ENCODE peak calls at places on chromosomes 7 and 10, in ten cellular contexts. N, D, S, H, A, W, Z, V, M and K are unnamed samples.

GRCh38 chr10:43715334-43715733 is 66.7 kb upstream of the ZNF32 start:
- DNase-seq in N (no peak), D (no peak), S (no peak), H (no peak), A (no peak), W (no peak), Z (no peak), V (no peak), M (no peak), K (no peak)

GRCh38 chr7:13057462-13058200 is 370.2 kb downstream of the ARL4A start:
- DNase-seq in N (no peak), D (no peak), S (no peak), H (no peak), A (no peak), W (no peak), Z (no peak), V (no peak), M (peak; percentile 75), K (no peak)

GRCh38 chr7:151247016-151247580 is 1.4 kb downstream of the SMARCD3 start:
- DNase-seq in N (no peak), D (no peak), S (no peak), H (no peak), A (no peak), W (no peak), Z (no peak), V (peak; percentile 18), M (no peak), K (no peak)

GRCh38 chr10:127082651-127083050 is 113.7 kb downstream of the INSYN2A start:
- DNase-seq in N (no peak), D (no peak), S (no peak), H (no peak), A (no peak), W (no peak), Z (no peak), V (no peak), M (no peak), K (no peak)

GRCh38 chr7:6590645-6591110 is 857 bp downstream of the INTS15 start:
- DNase-seq in N (no peak), D (no peak), S (peak; percentile 63), H (peak; percentile 68), A (no peak), W (no peak), Z (no peak), V (peak; percentile 34), M (peak; percentile 23), K (no peak)

GRCh38 chr10:127890935-127891334 is 1.8 kb downstream of the CLRN3 start:
- DNase-seq in N (no peak), D (no peak), S (no peak), H (no peak), A (no peak), W (no peak), Z (no peak), V (no peak), M (no peak), K (no peak)

GRCh38 chr10:6239213-6239991 is 36.7 kb downstream of the PFKFB3 start:
- DNase-seq in N (peak; percentile 84), D (no peak), S (no peak), H (peak; percentile 88), A (no peak), W (peak; percentile 99), Z (peak; percentile 65), V (peak; percentile 84), M (peak; percentile 98), K (peak; percentile 96)

GRCh38 chr7:102897211-102897621 is 15.6 kb upstream of the LRRC17 start:
- DNase-seq in N (no peak), D (no peak), S (no peak), H (no peak), A (no peak), W (no peak), Z (no peak), V (no peak), M (no peak), K (no peak)

GRCh38 chr10:124688366-124688765 is 55.8 kb downstream of the FAM53B start:
- DNase-seq in N (no peak), D (no peak), S (no peak), H (no peak), A (no peak), W (no peak), Z (no peak), V (no peak), M (no peak), K (no peak)

GRCh38 chr10:124690971-124691370 is 53.2 kb downstream of the FAM53B start:
- DNase-seq in N (no peak), D (no peak), S (no peak), H (no peak), A (no peak), W (no peak), Z (no peak), V (no peak), M (no peak), K (no peak)

GRCh38 chr10:124689911-124690498 is 54.2 kb downstream of the FAM53B start:
- DNase-seq in N (no peak), D (no peak), S (no peak), H (no peak), A (no peak), W (peak; percentile 13), Z (no peak), V (no peak), M (no peak), K (no peak)

GRCh38 chr10:124686707-124687376 is 57.3 kb downstream of the FAM53B start:
- DNase-seq in N (no peak), D (peak; percentile 59), S (no peak), H (peak; percentile 81), A (no peak), W (no peak), Z (no peak), V (peak; percentile 77), M (no peak), K (no peak)

GRCh38 chr10:124688889-124689670 is 55.1 kb downstream of the FAM53B start:
- DNase-seq in N (no peak), D (no peak), S (no peak), H (no peak), A (no peak), W (no peak), Z (peak; percentile 21), V (no peak), M (no peak), K (no peak)
- H3K4me3 ChIP-seq in N (no peak overlapping the region), D (no peak overlapping the region), S (no peak overlapping the region), H (no peak overlapping the region), A (no peak overlapping the region), W (no peak overlapping the region), Z (no peak overlapping the region), V (no peak overlapping the region), M (no peak overlapping the region), K (no peak overlapping the region)

GRCh38 chr7:2066251-2066919 is 166.4 kb downstream of the MAD1L1 start:
- DNase-seq in N (no peak), D (no peak), S (no peak), H (no peak), A (no peak), W (no peak), Z (no peak), V (no peak), M (no peak), K (no peak)

GRCh38 chr7:2062648-2063047 is 170.1 kb downstream of the MAD1L1 start:
- DNase-seq in N (no peak), D (no peak), S (no peak), H (no peak), A (no peak), W (no peak), Z (no peak), V (no peak), M (no peak), K (no peak)

GRCh38 chr7:2065516-2065915 is 167.2 kb downstream of the MAD1L1 start:
- DNase-seq in N (no peak), D (no peak), S (no peak), H (no peak), A (no peak), W (no peak), Z (no peak), V (no peak), M (no peak), K (no peak)

GRCh38 chr7:2060701-2061100 is 172.0 kb downstream of the MAD1L1 start:
- DNase-seq in N (no peak), D (no peak), S (no peak), H (no peak), A (no peak), W (peak; percentile 94), Z (no peak), V (no peak), M (peak; percentile 16), K (no peak)

GRCh38 chr7:2063562-2064360 is 169.0 kb downstream of the MAD1L1 start:
- DNase-seq in N (peak; percentile 56), D (peak; percentile 50), S (peak; percentile 52), H (no peak), A (no peak), W (peak; percentile 17), Z (no peak), V (peak; percentile 30), M (peak; percentile 26), K (no peak)
- TF ChIP-seq CTCF in N (no peak), D (peak; percentile 39), S (no peak), H (no peak), A (no peak), W (peak; percentile 16), Z (no peak), V (no peak), M (peak; percentile 33), K (peak; percentile 61)

GRCh38 chr10:60800918-60801317 is 22.6 kb downstream of the CDK1 start:
- DNase-seq in N (no peak), D (no peak), S (no peak), H (no peak), A (no peak), W (no peak), Z (no peak), V (no peak), M (no peak), K (no peak)

GRCh38 chr10:60806951-60807350 is 28.7 kb downstream of the CDK1 start:
- DNase-seq in N (no peak), D (no peak), S (no peak), H (no peak), A (no peak), W (no peak), Z (no peak), V (no peak), M (no peak), K (no peak)

GRCh38 chr10:60801538-60801937 is 23.3 kb downstream of the CDK1 start:
- DNase-seq in N (no peak), D (no peak), S (no peak), H (no peak), A (no peak), W (peak; percentile 54), Z (no peak), V (no peak), M (peak; percentile 58), K (no peak)

GRCh38 chr10:60799971-60800370 is 21.7 kb downstream of the CDK1 start:
- DNase-seq in N (no peak), D (no peak), S (no peak), H (no peak), A (no peak), W (no peak), Z (no peak), V (no peak), M (no peak), K (no peak)

DNA sequence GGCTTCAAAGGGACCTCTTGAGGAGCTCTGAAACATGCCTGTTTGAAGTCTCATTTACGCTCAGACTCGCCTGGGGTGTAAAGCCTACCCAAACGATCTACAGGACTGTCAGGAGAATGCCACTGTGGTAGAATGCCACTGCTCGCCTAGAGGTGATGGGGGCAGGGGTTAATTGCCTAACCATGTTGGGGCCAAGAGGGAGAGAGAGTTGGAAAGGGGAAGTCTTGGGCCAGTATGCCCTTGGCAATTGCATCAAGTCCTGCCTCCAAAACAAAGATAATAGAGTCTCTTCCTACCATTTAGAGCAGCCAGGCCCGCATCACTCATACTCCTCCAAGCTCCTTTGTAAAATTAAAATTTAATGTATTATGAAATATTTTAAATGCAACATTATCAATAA is 25.2 kb downstream of the CDK1 start:
- DNase-seq in N (no peak), D (no peak), S (no peak), H (no peak), A (no peak), W (no peak), Z (no peak), V (no peak), M (no peak), K (no peak)
- H3K4me3 ChIP-seq in N (no peak overlapping the region), D (no peak overlapping the region), S (no peak overlapping the region), H (no peak overlapping the region), A (no peak overlapping the region), W (no peak overlapping the region), Z (no peak overlapping the region), V (no peak overlapping the region), M (no peak overlapping the region), K (no peak overlapping the region)

DNA sequence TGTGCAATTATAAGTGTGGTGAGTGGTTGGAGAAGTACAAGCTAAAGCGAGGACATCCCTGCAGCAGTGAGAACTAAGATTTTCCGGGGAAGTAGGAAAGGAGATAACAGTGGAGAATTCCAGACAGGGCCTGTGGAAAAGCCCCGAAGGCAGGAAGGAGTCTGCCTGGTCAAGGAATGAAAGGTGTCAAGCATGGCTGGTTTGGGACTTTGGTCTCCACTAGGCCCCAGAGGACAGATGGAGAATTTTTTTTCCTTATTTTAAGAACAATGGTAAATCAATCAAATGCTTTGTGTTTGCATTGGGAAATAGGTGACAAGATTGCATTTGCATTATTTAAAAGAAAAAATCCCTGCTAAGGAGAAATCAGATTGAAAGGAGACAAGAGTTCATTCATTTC is 3.2 kb upstream of the CEP55 start:
- DNase-seq in N (no peak), D (no peak), S (peak; percentile 48), H (no peak), A (no peak), W (no peak), Z (no peak), V (no peak), M (no peak), K (no peak)
- TF ChIP-seq CTCF in N (no peak), D (no peak), S (no peak), H (no peak), A (no peak), W (no peak), Z (no peak), V (no peak), M (no peak), K (no peak)